ENCODE peak calls at places on chromosomes 7 and 10, in five cellular contexts. V is activated T-helper 9 cell treated with anti-CD3 and anti-CD28 coated beads, Interleukin-2, amount 50 U/mL, for 16 hours; U is EH; Z is fibroblast of the aortic adventitia; G is hepatocyte. W is an unnamed sample.
A peak's percentile ranks its signal among the peaks of the same experiment; 100 is the strongest.

GRCh38 chr10:24762966-24763623 is 39.4 kb upstream of the ARHGAP21 start:
- DNase-seq in V (no peak), G (no peak), Z (peak; percentile 61), U (peak; percentile 75), W (peak; percentile 59)

GRCh38 chr7:158957921-158958471 is 101.6 kb downstream of the DYNC2I1 start:
- DNase-seq in Z (no peak), V (no peak), U (no peak), G (no peak), W (no peak)

GRCh38 chr10:97321032-97321806 is 2.1 kb downstream of the FRAT1 start:
- DNase-seq in V (no peak), G (peak; percentile 39), Z (no peak), U (no peak), W (no peak)

GRCh38 chr10:101029520-101030309 is 1.2 kb downstream of the PDZD7 start:
- DNase-seq in G (no peak), Z (no peak), V (no peak), U (no peak), W (peak; percentile 38)

GRCh38 chr7:24477807-24478655 is 95.2 kb upstream of the PALS2 start:
- DNase-seq in V (no peak), Z (peak; percentile 90), G (peak; percentile 66), U (peak; percentile 81), W (peak; percentile 71)

GRCh38 chr10:74071151-74071550 is 73.2 kb downstream of the VCL start:
- DNase-seq in Z (peak; percentile 84), G (no peak), V (no peak), U (peak; percentile 96), W (peak; percentile 70)

GRCh38 chr10:9342865-9343450 is 1288.5 kb downstream of the GATA3 start:
- DNase-seq in G (peak; percentile 67), Z (peak; percentile 54), U (peak; percentile 47), V (no peak), W (peak; percentile 23)

GRCh38 chr7:90178592-90179279 is 24.5 kb downstream of the STEAP1 start:
- DNase-seq in Z (peak; percentile 69), G (peak; percentile 15), U (peak; percentile 87), V (no peak), W (peak; percentile 95)

GRCh38 chr7:11343818-11344413 is 370.2 kb downstream of the PHF14 start:
- DNase-seq in Z (peak; percentile 67), U (peak; percentile 42), G (peak; percentile 68), V (no peak), W (peak; percentile 62)

GRCh38 chr10:93272884-93273675 is 199.4 kb downstream of the CYP26A1 start:
- DNase-seq in U (no peak), V (no peak), Z (no peak), G (no peak), W (no peak)

GRCh38 chr10:44801383-44802327 is 109.5 kb upstream of the TMEM72 start:
- DNase-seq in G (peak; percentile 48), V (no peak), Z (peak; percentile 96), U (peak; percentile 99), W (peak; percentile 98)

GRCh38 chr7:390761-391410 is 100.9 kb downstream of the FOXL3 start:
- DNase-seq in V (no peak), G (no peak), U (no peak), Z (no peak), W (no peak)

GRCh38 chr10:83617692-83618325 is 521.5 kb upstream of the GHITM start:
- DNase-seq in Z (no peak), V (no peak), U (peak; percentile 51), G (peak; percentile 20), W (no peak)

GRCh38 chr7:30049173-30049572 is 21.0 kb downstream of the PLEKHA8 start:
- DNase-seq in U (no peak), G (no peak), Z (no peak), V (no peak), W (no peak)

GRCh38 chr10:124308351-124308645 is 110.4 kb downstream of the OAT start:
- DNase-seq in G (no peak), Z (no peak), U (no peak), V (no peak), W (no peak)